ENCODE peak calls at places on chromosomes 6 and 20, in four cellular contexts. E, C, P and S are unnamed samples.

GRCh38 chr20:14979472-14979986 is 642.1 kb upstream of the FLRT3 start:
- DNase-seq in E (no peak), C (no peak), P (no peak), S (no peak)

GRCh38 chr6:56905378-56905777 is 49.5 kb upstream of the BEND6 start:
- DNase-seq in C (no peak), P (no peak), E (no peak), S (no peak)

GRCh38 chr6:142853244-142854180 is 91.5 kb downstream of the HIVEP2 start:
- DNase-seq in C (peak; percentile 27), P (no peak), E (no peak), S (no peak)

GRCh38 chr6:25916330-25916729 is 14.2 kb downstream of the SLC17A2 start:
- DNase-seq in E (no peak), P (no peak), C (no peak), S (no peak)

GRCh38 chr6:167717455-167717854 is 109.3 kb upstream of the AFDN start:
- DNase-seq in P (no peak), C (no peak), E (no peak), S (no peak)

GRCh38 chr6:163711615-163712568 is 297.4 kb downstream of the QKI start:
- DNase-seq in P (peak; percentile 88), C (peak; percentile 64), E (peak; percentile 78), S (peak; percentile 60)

GRCh38 chr6:21213492-21213891 is 380.1 kb upstream of the SOX4 start:
- DNase-seq in P (no peak), C (no peak), E (no peak), S (no peak)

GRCh38 chr20:1274485-1275313 is 8.6 kb downstream of the SNPH start:
- DNase-seq in E (no peak), P (peak; percentile 26), C (no peak), S (peak; percentile 13)

GRCh38 chr20:3749689-3750639 is 17.5 kb downstream of the HSPA12B start:
- DNase-seq in P (peak; percentile 66), E (no peak), C (no peak), S (peak; percentile 60)

GRCh38 chr6:152846825-152847224 is 96.2 kb downstream of the VIP start:
- DNase-seq in E (no peak), C (no peak), P (no peak), S (no peak)

GRCh38 chr6:12359051-12359450 is 68.9 kb downstream of the EDN1 start:
- DNase-seq in C (no peak), E (no peak), P (no peak), S (no peak)

GRCh38 chr20:13338999-13339411 is 117.9 kb downstream of the ISM1 start:
- DNase-seq in C (no peak), P (no peak), E (no peak), S (no peak)

GRCh38 chr6:12175626-12176025 is 114.5 kb upstream of the EDN1 start:
- DNase-seq in P (no peak), E (no peak), C (no peak), S (no peak)

GRCh38 chr6:39076993-39077535 is 28.5 kb downstream of the GLP1R start:
- DNase-seq in P (no peak), C (no peak), E (no peak), S (no peak)

GRCh38 chr6:168645326-168645725 is 204.3 kb downstream of the SMOC2 start:
- DNase-seq in P (no peak), C (no peak), E (no peak), S (no peak)

GRCh38 chr20:1920252-1920651 is 25.0 kb downstream of the SIRPA start:
- DNase-seq in P (no peak), E (no peak), C (no peak), S (no peak)

GRCh38 chr6:12039540-12040459 is 27.7 kb downstream of the HIVEP1 start:
- DNase-seq in P (no peak), E (no peak), C (no peak), S (no peak)

GRCh38 chr6:43076093-43076927 is at the start of gene PTK7:
- DNase-seq in C (no peak), E (no peak), P (no peak), S (peak; percentile 71)

GRCh38 chr20:11853359-11853758 is 64.3 kb upstream of the BTBD3 start:
- DNase-seq in E (no peak), C (no peak), P (no peak), S (no peak)

GRCh38 chr20:64083380-64084208 is 604 bp downstream of the LKAAEAR1 start:
- DNase-seq in C (peak; percentile 71), P (no peak), E (peak; percentile 79), S (peak; percentile 79)

GRCh38 chr20:35539756-35540212 is 2.1 kb upstream of the ERGIC3 start:
- DNase-seq in E (peak; percentile 62), C (peak; percentile 69), P (no peak), S (peak; percentile 75)

GRCh38 chr6:165664553-165665383 is 1.7 kb upstream of the PDE10A start:
- DNase-seq in P (no peak), C (no peak), E (no peak), S (no peak)

GRCh38 chr6:21103626-21104224 is 489.8 kb upstream of the SOX4 start:
- DNase-seq in C (no peak), P (no peak), E (no peak), S (no peak)

GRCh38 chr6:7546832-7547714 is 5.6 kb downstream of the DSP start:
- DNase-seq in E (no peak), C (peak; percentile 37), P (no peak), S (no peak)

GRCh38 chr6:34897130-34897529 is 8.1 kb downstream of the ANKS1A start:
- DNase-seq in P (no peak), C (no peak), E (no peak), S (peak; percentile 52)

GRCh38 chr20:16530201-16530681 is 43.0 kb downstream of the KIF16B start:
- DNase-seq in P (no peak), C (peak; percentile 87), E (no peak), S (no peak)

GRCh38 chr6:161951139-161951538 is 677.3 kb upstream of the AGPAT4 start:
- DNase-seq in P (no peak), C (no peak), E (no peak), S (no peak)

GRCh38 chr6:140316966-140317365 is 942.5 kb upstream of the CITED2 start:
- DNase-seq in E (no peak), C (no peak), P (no peak), S (no peak)

GRCh38 chr6:125480146-125480545 is 178.4 kb upstream of the HDDC2 start:
- DNase-seq in E (no peak), C (no peak), P (no peak), S (no peak)

GRCh38 chr20:10846831-10847230 is 173.0 kb upstream of the JAG1 start:
- DNase-seq in E (no peak), P (no peak), C (no peak), S (no peak)

GRCh38 chr20:10837901-10838300 is 164.1 kb upstream of the JAG1 start:
- DNase-seq in P (no peak), C (no peak), E (no peak), S (no peak)

GRCh38 chr20:10848810-10849370 is 175.1 kb upstream of the JAG1 start:
- DNase-seq in P (peak; percentile 67), C (peak; percentile 45), E (no peak), S (peak; percentile 53)

GRCh38 chr20:10842116-10842515 is 168.3 kb upstream of the JAG1 start:
- DNase-seq in P (no peak), E (no peak), C (no peak), S (no peak)

DNA sequence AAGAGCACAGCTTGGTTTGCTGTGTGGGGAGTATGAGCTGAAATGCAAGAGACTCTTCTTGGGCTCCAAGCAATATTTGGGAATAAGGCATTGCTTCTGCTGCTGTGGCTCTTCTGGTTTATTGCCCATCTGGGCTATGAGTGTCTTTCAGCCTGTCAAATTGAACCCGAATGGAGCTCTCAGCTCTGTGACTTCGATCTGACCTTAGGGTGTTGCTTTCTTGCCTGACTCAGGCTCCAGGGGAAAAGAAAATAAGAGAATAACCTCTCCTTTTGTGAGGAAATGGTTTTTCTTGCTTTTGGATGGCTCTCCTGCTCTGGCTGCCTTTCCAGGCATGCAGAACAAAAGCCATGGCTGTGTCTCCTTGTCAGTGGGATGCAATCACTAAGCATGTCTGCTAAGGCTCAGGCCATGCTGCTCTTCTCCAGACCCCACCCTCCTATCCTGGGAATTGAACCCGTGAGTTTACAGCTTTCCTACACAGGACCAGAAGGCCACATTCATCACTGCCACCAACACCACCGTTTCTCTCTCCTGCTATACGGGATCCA is 169.4 kb upstream of the JAG1 start:
- DNase-seq in P (no peak), C (no peak), E (no peak), S (peak; percentile 19)
- H3K27ac ChIP-seq in P (no peak overlapping the region), C (no peak overlapping the region), E (no peak overlapping the region), S (no peak overlapping the region)

DNA sequence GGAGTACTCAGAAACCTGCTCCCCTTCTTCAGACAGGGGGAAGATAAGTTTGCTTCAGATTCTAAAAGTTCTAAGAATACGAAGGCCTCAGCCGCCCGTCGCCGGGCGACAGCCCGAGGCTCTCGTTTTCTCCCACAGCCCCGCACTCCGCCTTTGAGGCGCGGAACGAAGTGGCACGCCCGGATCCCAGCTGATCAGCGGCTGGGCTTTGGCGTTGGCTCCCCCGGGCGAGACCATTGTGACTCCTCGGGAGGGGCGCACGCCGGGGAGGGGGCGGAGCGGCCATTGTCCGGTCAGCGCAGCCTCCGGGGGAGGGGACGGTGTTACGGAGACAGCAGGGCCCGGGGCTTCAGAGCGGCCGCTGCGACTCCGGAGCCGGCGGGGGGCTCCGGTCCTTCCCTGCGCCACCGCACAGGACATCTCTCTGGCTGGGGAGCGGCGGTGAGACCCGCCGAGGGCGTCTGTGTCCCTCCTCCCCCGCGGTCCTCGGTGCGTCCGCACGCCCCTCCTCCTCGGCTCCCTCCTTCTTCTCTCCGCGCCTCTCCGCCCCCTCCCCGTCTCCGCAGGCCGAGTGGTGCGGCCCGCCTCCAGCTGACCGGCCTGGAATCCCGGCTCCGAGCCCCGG is at the start of gene ZFAND3:
- DNase-seq in C (peak; percentile 97), E (peak; percentile 89), P (peak; percentile 98), S (peak; percentile 95)
- TF ChIP-seq POLR2A in C (peak; percentile 48), E (no peak), P (no peak), S (no peak)

DNA sequence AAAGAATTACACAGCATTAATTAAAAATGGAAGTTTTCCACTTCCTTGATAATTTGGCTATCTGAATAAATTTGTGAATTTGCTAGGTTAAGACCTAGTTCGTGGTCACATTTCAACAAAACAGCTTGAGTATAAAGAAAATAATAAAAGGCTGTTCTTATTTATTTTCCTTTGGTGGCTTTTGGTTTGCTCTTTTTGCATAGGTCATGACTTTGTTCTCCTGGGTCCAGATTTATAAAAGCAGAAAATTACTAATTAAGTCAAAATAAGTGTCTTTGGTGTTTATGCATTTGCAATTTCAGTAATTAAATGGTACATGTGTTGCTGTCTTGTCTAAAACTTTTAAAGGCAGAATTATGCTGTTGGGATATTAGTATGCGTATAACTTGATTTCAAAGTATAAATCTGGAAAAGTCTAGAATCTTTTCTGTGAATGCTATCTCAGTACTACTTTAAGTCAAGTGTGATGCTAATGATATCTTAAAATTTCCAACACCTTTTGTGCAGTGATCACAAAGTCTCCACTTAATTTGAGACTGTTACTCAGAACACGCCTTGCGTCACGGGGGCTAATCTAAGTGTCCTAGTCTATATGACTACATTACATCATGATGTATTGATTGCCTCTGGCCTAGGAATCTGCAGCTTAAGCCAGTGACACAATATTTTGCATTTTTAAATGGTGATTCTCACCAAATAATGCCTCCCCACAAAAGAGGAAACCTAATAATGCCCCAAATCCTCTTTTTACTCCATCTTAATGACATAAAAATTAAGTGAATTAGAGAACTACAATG is 41.0 kb downstream of the GNAS start:
- DNase-seq in E (no peak), C (no peak), P (no peak), S (no peak)
- H3K4me3 ChIP-seq in E (no peak overlapping the region), C (no peak overlapping the region), P (peak overlapping the region; percentile 93), S (no peak overlapping the region)

GRCh38 chr6:84910881-84911607 is 146.6 kb upstream of the TBX18 start:
- DNase-seq in C (no peak), E (no peak), P (no peak), S (no peak)

GRCh38 chr6:84912472-84913143 is 148.2 kb upstream of the TBX18 start:
- DNase-seq in P (no peak), E (no peak), C (no peak), S (no peak)

GRCh38 chr6:84921891-84922290 is 157.5 kb upstream of the TBX18 start:
- DNase-seq in C (no peak), E (no peak), P (no peak), S (no peak)

GRCh38 chr6:84916704-84917103 is 152.3 kb upstream of the TBX18 start:
- DNase-seq in P (no peak), C (no peak), E (no peak), S (no peak)
- H3K27ac ChIP-seq in P (no peak overlapping the region), C (no peak overlapping the region), E (no peak overlapping the region), S (no peak overlapping the region)